ENCODE peak calls at places on chromosome 18, in seven cellular contexts. Q is A549, L is right atrium auricular region, R is thyroid gland, X is psoas muscle, W is NCI-H2081, D is HEK293T. A is an unnamed sample.

GRCh38 chr18:31863103-31863502 is 79.8 kb downstream of the TRAPPC8 start:
- DNase-seq in W (no peak), R (no peak), X (no peak), Q (no peak), D (no peak), L (no peak), A (no peak)

GRCh38 chr18:68072744-68073143 is 556.2 kb upstream of the DSEL start:
- DNase-seq in R (no peak), L (no peak), Q (no peak), X (no peak), W (no peak), D (no peak), A (no peak)

GRCh38 chr18:37270046-37270665 is 295.4 kb downstream of the CELF4 start:
- DNase-seq in R (peak), Q (peak), D (peak), W (no peak), L (no peak), X (no peak), A (peak)

GRCh38 chr18:34773961-34774754 is 64.1 kb downstream of the DTNA start:
- DNase-seq in Q (no peak), X (peak), D (no peak), W (peak), L (no peak), R (peak), A (peak)

GRCh38 chr18:59646228-59646945 is 50.8 kb downstream of the CCBE1 start:
- DNase-seq in R (no peak), L (no peak), D (no peak), W (no peak), X (no peak), Q (no peak), A (no peak)

GRCh38 chr18:24552218-24552617 is 91.8 kb downstream of the HRH4 start:
- DNase-seq in X (no peak), Q (no peak), D (no peak), R (peak), L (no peak), W (no peak), A (no peak)

GRCh38 chr18:45974088-45974536 is 7.0 kb upstream of the EPG5 start:
- DNase-seq in L (no peak), D (peak), W (peak), X (no peak), R (peak), Q (peak), A (peak)

GRCh38 chr18:7174359-7175107 is 56.4 kb upstream of the LRRC30 start:
- DNase-seq in Q (no peak), D (no peak), X (peak), R (peak), W (no peak), L (no peak), A (no peak)

GRCh38 chr18:63342206-63342605 is 22.6 kb upstream of the BCL2 start:
- DNase-seq in Q (peak), R (peak), X (no peak), W (no peak), L (no peak), D (peak), A (no peak)

GRCh38 chr18:62863629-62864028 is 148.3 kb downstream of the PHLPP1 start:
- DNase-seq in W (no peak), Q (no peak), R (no peak), L (no peak), D (no peak), X (no peak), A (peak)

GRCh38 chr18:11767935-11768334 is 78.9 kb downstream of the GNAL start:
- DNase-seq in W (no peak), Q (no peak), D (no peak), L (no peak), X (no peak), R (no peak), A (peak)

GRCh38 chr18:27378396-27379094 is 193.4 kb upstream of the CHST9 start:
- DNase-seq in X (no peak), W (no peak), L (no peak), Q (no peak), R (peak), D (no peak), A (peak)